ENCODE peak calls at places on chromosome 18, in four cellular contexts. O, D, C and Q are unnamed samples. For H3K36me3, the result is how much of the 10 kb centered on the place peaks cover.

GRCh38 chr18:48418409-48419267 is 9.5 kb upstream of the ZBTB7C start:
- DNase-seq in O (no peak), C (no peak), D (no peak), Q (no peak)

GRCh38 chr18:76377359-76377756 is 117.7 kb downstream of the ZNF516 start:
- DNase-seq in C (no peak), D (no peak), O (peak), Q (no peak)

GRCh38 chr18:77058186-77058847 is 74.3 kb downstream of the MBP start:
- DNase-seq in O (peak), C (no peak), D (no peak), Q (no peak)

GRCh38 chr18:10842821-10843220 is 306.5 kb downstream of the PIEZO2 start:
- DNase-seq in D (no peak), O (no peak), C (no peak), Q (no peak)

GRCh38 chr18:13379062-13379800 is 160.7 kb downstream of the LDLRAD4 start:
- DNase-seq in O (peak), D (no peak), C (no peak), Q (no peak)

GRCh38 chr18:45554070-45554767 is 61.1 kb upstream of the SLC14A2 start:
- DNase-seq in D (no peak), C (no peak), O (no peak), Q (no peak)

GRCh38 chr18:8365006-8365405 is 244.2 kb upstream of the RAB12 start:
- DNase-seq in O (no peak), D (no peak), C (no peak), Q (no peak)

GRCh38 chr18:78583739-78584066 is 395.9 kb upstream of the SALL3 start:
- DNase-seq in D (no peak), O (no peak), C (no peak), Q (no peak)

GRCh38 chr18:49175071-49175470 is 224.3 kb upstream of the SMAD7 start:
- DNase-seq in D (no peak), C (no peak), O (no peak), Q (no peak)

GRCh38 chr18:43596106-43596712 is 318.9 kb upstream of the SYT4 start:
- DNase-seq in C (no peak), D (peak), O (no peak), Q (no peak)

GRCh38 chr18:48545690-48546365 is 7.0 kb downstream of the CTIF start:
- DNase-seq in O (peak), C (no peak), D (peak), Q (no peak)

GRCh38 chr18:73279499-73279898 is 411.7 kb upstream of the NETO1 start:
- DNase-seq in O (no peak), D (no peak), C (no peak), Q (no peak)

GRCh38 chr18:37452697-37453385 is 112.8 kb downstream of the CELF4 start:
- DNase-seq in D (no peak), C (no peak), O (no peak), Q (no peak)

GRCh38 chr18:26434887-26435286 is 113.5 kb downstream of the KCTD1 start:
- DNase-seq in D (no peak), O (no peak), C (no peak), Q (no peak)

GRCh38 chr18:37575646-37576045 is 10.0 kb upstream of the CELF4 start:
- DNase-seq in C (no peak), O (no peak), D (no peak), Q (no peak)

GRCh38 chr18:50857694-50858093 is 21.2 kb upstream of the ME2 start:
- DNase-seq in C (no peak), O (no peak), D (no peak), Q (no peak)

GRCh38 chr18:71293322-71293721 is 1004.5 kb downstream of the SOCS6 start:
- DNase-seq in O (no peak), D (no peak), C (no peak), Q (no peak)

GRCh38 chr18:51184092-51184458 is 13.4 kb downstream of the MEX3C start:
- DNase-seq in O (no peak), C (no peak), D (no peak), Q (no peak)

GRCh38 chr18:48091869-48092497 is 161.5 kb upstream of the SMAD2 start:
- DNase-seq in O (no peak), C (no peak), D (no peak), Q (no peak)

GRCh38 chr18:67590571-67591141 is 74.1 kb upstream of the DSEL start:
- DNase-seq in O (no peak), C (no peak), D (no peak), Q (no peak)

GRCh38 chr18:28171837-28172236 is 5.1 kb downstream of the CDH2 start:
- DNase-seq in D (no peak), O (no peak), C (no peak), Q (no peak)

GRCh38 chr18:70028734-70029133 is 81.1 kb upstream of the CD226 start:
- DNase-seq in O (no peak), D (no peak), C (no peak), Q (no peak)

GRCh38 chr18:12246849-12247808 is 7.0 kb upstream of the CIDEA start:
- DNase-seq in O (no peak), D (no peak), C (no peak), Q (no peak)

GRCh38 chr18:30280861-30281470 is 761.6 kb downstream of the DSC3 start:
- DNase-seq in O (no peak), D (peak), C (no peak), Q (no peak)

DNA sequence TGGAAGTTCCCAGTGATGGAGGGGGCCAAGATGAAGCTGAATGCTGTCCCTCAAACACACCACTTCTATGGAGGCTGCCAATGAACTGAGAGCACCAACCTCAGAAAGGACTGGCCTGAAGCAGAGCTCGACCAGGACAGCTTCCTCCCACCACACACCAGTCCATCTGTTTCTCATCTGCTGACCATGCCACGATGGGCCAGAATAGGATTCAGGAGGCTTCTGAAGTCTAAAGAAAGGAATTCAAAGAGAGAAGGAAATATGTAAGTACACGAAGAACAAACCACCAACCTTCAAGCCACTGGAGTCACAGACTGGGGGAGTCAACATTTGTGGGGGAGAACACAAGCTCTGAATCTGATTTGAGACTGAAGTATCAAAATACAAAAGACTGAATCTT is 157.6 kb upstream of the CCDC68 start:
- DNase-seq in O (no peak), D (no peak), C (no peak), Q (no peak)
- H3K27ac ChIP-seq in O (peak), D (no peak), C (no peak), Q (no peak)

GRCh38 chr18:63253428-63254372 is 65.9 kb downstream of the BCL2 start:
- DNase-seq in O (no peak), D (no peak), C (no peak), Q (no peak)

GRCh38 chr18:63257453-63257852 is 62.1 kb downstream of the BCL2 start:
- DNase-seq in D (no peak), C (no peak), O (no peak), Q (no peak)

GRCh38 chr18:63253018-63253417 is 66.6 kb downstream of the BCL2 start:
- DNase-seq in D (no peak), O (no peak), C (no peak), Q (no peak)

GRCh38 chr18:63255435-63255834 is 64.1 kb downstream of the BCL2 start:
- DNase-seq in C (no peak), D (no peak), O (no peak), Q (no peak)

DNA sequence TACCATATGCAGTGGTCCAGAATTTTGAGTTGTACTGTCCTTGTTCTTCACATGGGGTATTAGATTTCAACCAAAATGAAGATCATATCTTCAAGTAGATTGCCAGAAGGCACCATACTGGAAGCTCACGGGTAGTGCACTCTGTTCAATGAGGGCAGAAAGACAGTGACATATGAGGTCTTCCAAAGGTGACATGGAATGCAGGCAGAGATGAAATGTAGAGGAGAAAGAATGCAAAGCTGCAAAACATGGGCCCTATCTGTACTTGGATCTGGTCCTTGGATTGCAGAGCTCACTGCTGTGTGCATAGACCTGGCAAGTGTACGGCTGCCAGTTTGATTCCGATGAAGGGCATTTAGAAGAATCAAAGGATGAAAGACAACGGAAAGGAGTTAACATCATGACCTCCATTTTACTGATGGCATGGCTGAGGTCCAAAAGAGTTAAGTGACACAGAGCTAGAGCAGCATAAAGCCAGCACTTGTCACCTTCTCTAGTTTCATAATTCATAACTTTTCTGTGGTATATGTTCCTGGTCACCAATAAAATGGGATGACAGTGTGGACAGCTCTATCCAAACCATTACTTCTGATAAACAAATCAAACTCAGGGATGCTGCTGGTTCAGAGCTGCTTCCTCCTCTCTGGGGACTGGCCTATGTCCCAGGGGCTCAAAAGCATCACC is 64.7 kb downstream of the BCL2 start:
- DNase-seq in D (no peak), O (no peak), C (no peak), Q (no peak)
- H3K36me3 ChIP-seq in D (under half), O (under half), C (under half), Q (under half)

GRCh38 chr18:59026831-59027410 is 112.8 kb upstream of the SEC11C start:
- DNase-seq in D (no peak), O (no peak), C (no peak), Q (no peak)

GRCh38 chr18:59026364-59026763 is 113.3 kb upstream of the SEC11C start:
- DNase-seq in D (no peak), C (no peak), O (no peak), Q (no peak)

GRCh38 chr18:59021500-59021899 is 118.2 kb upstream of the SEC11C start:
- DNase-seq in C (no peak), D (no peak), O (no peak), Q (no peak)

GRCh38 chr18:59022167-59022945 is 117.3 kb upstream of the SEC11C start:
- DNase-seq in O (no peak), C (no peak), D (no peak), Q (no peak)

DNA sequence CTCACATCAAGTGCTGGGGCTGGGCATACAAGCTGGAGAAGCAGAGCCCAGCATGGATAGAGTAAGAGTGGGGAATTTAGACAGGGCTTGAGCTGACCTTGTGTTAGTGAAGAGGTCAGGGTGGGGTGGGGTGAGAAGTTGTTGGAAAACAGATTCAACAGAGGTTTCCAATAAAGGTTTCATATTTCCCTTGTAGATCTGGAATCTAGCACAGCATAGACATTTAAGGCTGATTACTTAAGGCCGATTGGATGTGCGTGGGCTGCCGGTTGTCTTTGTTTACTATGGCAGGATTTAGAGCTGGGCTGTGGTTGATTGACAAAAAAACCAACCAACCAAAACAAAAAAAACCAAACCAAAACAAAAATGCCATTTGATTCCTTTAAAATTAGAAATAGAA is 114.9 kb upstream of the SEC11C start:
- DNase-seq in D (no peak), C (no peak), O (no peak), Q (no peak)
- H3K27ac ChIP-seq in D (no peak), C (no peak), O (no peak), Q (no peak)

DNA sequence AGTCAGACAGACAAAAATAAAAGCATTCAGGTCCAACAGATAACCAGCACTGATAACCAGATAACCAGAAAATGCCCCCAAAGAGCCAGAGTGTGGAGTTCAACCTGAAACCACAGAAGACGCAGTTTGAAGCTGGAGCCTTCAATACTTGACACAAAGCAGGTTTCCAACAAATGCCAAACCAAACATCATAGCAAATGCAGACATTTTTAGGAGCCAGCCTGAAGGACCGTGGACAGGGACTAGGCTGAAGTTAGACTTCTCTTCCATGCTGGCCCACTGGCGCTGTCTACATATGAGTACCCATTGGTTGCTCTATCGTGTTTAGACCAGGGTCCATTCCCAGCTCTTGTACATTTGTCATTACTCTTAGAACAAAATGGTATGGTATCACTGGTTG is 9.9 kb downstream of the COLEC12 start:
- DNase-seq in D (no peak), C (no peak), O (no peak), Q (no peak)
- H3K36me3 ChIP-seq in D (under half), C (under half), O (under half), Q (under half)

GRCh38 chr18:31402026-31402373 is 25.4 kb downstream of the DSG4 start:
- DNase-seq in D (no peak), O (no peak), C (no peak), Q (no peak)
- H3K27ac ChIP-seq in D (no peak), O (no peak), C (no peak), Q (no peak)